ENCODE peak calls at places on chromosomes 3 and 15, in four cellular contexts. V is Panc1, N is spleen, E is prostate gland. D is an unnamed sample.

GRCh38 chr3:57029924-57030323 is 30.5 kb upstream of the SPATA12 start:
- DNase-seq in E (no peak), V (no peak), N (no peak), D (no peak)

GRCh38 chr15:48644498-48644826 is 1.0 kb downstream of the FBN1 start:
- DNase-seq in N (no peak), V (no peak), E (no peak), D (no peak)

GRCh38 chr3:16033889-16034687 is 140.4 kb upstream of the GALNT15 start:
- DNase-seq in E (no peak), N (no peak), V (no peak), D (no peak)

GRCh38 chr3:123582315-123582714 is 2.5 kb downstream of the HACD2 start:
- DNase-seq in N (no peak), V (no peak), E (peak; percentile 13), D (no peak)

GRCh38 chr15:39285066-39285465 is 295.8 kb upstream of the THBS1 start:
- DNase-seq in V (no peak), N (no peak), E (no peak), D (no peak)

GRCh38 chr3:163722421-163722820 is 1355.9 kb downstream of the SI start:
- DNase-seq in E (no peak), V (no peak), N (no peak), D (no peak)

GRCh38 chr3:9947025-9947995 is 4.9 kb downstream of the PRRT3 start:
- DNase-seq in V (no peak), N (peak; percentile 84), E (peak; percentile 74), D (peak; percentile 81)

GRCh38 chr3:4751057-4752051 is 227.9 kb upstream of the BHLHE40 start:
- DNase-seq in E (no peak), V (no peak), N (no peak), D (no peak)

GRCh38 chr3:46293035-46293724 is 50.9 kb downstream of the CCR3 start:
- DNase-seq in E (no peak), N (no peak), V (no peak), D (no peak)

GRCh38 chr15:35194296-35194695 is 109.2 kb upstream of the NANOGP8 start:
- DNase-seq in V (no peak), N (no peak), E (no peak), D (no peak)

GRCh38 chr15:35195649-35196048 is 110.6 kb upstream of the NANOGP8 start:
- DNase-seq in E (no peak), V (no peak), N (no peak), D (no peak)

GRCh38 chr15:35191783-35192182 is 106.7 kb upstream of the NANOGP8 start:
- DNase-seq in N (no peak), V (no peak), E (no peak), D (no peak)

GRCh38 chr15:35196273-35196672 is 111.2 kb upstream of the NANOGP8 start:
- DNase-seq in N (no peak), E (no peak), V (no peak), D (no peak)

DNA sequence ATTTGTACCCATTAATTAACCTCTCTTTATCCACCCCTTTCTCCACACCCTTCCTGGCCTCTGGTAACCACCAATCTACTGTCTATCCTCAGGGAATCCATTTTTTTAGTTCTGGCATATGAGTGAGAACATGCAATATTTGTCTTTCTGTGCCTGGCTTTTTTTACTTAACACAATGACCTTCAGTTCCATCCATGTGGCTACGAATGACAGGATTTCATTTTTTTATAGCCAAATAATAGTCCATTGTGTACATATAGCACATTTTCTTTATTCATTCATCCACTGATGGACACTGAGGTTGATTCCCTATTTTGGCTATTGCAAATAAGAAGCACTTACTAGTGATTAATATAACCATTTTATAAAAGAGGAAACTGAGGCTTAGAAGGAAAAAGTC is 109.9 kb upstream of the NANOGP8 start:
- DNase-seq in E (no peak), V (no peak), N (no peak), D (no peak)
- H3K9me3 ChIP-seq in E (no peaks in the 10 kb centered on the region), V (no peaks in the 10 kb centered on the region), N (peaks cover 27% of the 10 kb centered on the region), D (no peaks in the 10 kb centered on the region)

GRCh38 chr15:66477011-66477410 is 20.6 kb downstream of the SNAPC5 start:
- DNase-seq in V (no peak), E (no peak), N (no peak), D (no peak)

GRCh38 chr15:66483131-66483566 is 14.4 kb downstream of the SNAPC5 start:
- DNase-seq in E (peak; percentile 17), N (no peak), V (no peak), D (no peak)

GRCh38 chr15:66481107-66481856 is 16.3 kb downstream of the SNAPC5 start:
- DNase-seq in N (no peak), E (no peak), V (no peak), D (no peak)

GRCh38 chr15:66482539-66482938 is 15.0 kb downstream of the SNAPC5 start:
- DNase-seq in V (no peak), E (no peak), N (no peak), D (no peak)

DNA sequence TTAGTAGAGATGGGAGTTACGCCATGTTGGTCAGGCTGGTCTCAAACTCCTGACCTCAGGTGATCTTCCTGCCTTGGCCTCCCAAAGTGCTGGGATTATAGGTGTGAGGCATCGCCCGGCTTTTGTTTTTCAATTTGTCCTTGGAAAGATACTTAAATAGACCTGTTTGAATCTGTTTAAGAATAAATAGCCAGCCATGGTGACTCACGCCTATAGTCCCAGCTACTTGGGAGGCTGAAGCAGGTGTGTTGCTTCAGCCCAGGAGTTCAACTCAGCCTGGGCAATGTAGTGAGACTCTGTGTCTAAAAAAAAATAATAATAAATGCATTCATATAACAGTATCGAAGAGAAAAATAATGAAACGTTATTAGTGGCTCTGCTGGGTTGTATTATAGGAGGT is 17.3 kb downstream of the SNAPC5 start:
- DNase-seq in N (no peak), V (no peak), E (no peak), D (no peak)
- TF ChIP-seq POLR2AphosphoS5 in N (no peak), V (no peak), E (no peak), D (no peak)

GRCh38 chr15:57893075-57893474 is 172.4 kb downstream of the ALDH1A2 start:
- DNase-seq in V (no peak), N (no peak), E (no peak), D (no peak)
- H3K36me3 ChIP-seq in V (no peaks in the 10 kb centered on the region), N (no peaks in the 10 kb centered on the region), E (no peaks in the 10 kb centered on the region), D (no peaks in the 10 kb centered on the region)

DNA sequence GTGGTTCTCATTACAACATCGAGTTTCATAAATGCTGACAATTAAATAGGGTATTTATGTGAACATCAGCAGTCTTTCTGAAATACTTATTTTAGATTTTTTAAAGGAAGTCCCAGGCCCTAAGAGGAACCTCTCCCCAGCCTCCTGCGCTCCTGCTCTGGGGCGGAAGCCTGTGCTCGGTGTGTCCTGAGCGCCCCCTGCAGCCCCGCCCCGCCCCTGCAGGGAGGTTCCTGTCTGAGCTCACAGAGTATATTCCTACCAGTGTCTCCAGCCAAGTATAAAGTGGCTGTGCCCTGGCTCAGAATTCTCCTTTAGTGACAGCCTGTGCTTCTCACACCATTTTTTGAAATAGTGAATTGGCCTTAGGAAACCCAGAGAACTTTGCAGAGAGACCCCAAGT is 567.9 kb downstream of the GOLGA6L6 start:
- DNase-seq in E (no peak), N (no peak), V (no peak), D (no peak)
- H3K9me3 ChIP-seq in E (no peaks in the 10 kb centered on the region), N (no peaks in the 10 kb centered on the region), V (peaks cover 3% of the 10 kb centered on the region), D (peaks cover 8% of the 10 kb centered on the region)

GRCh38 chr3:66406186-66406585 is 94.6 kb downstream of the LRIG1 start:
- DNase-seq in N (no peak), E (no peak), V (no peak), D (no peak)
- TF ChIP-seq POLR2AphosphoS5 in N (no peak), E (peak; percentile 12), V (no peak), D (no peak)

GRCh38 chr15:37020852-37021251 is 79.5 kb downstream of the MEIS2 start:
- DNase-seq in E (no peak), N (no peak), V (no peak), D (no peak)
- H3K36me3 ChIP-seq in E (no peaks in the 10 kb centered on the region), N (no peaks in the 10 kb centered on the region), V (no peaks in the 10 kb centered on the region), D (no peaks in the 10 kb centered on the region)

GRCh38 chr15:19944261-19944888 is 597.2 kb downstream of the GOLGA6L6 start:
- DNase-seq in E (no peak), N (peak; percentile 30), V (no peak), D (no peak)
- H3K9me3 ChIP-seq in E (no peaks in the 10 kb centered on the region), N (peaks cover 37% of the 10 kb centered on the region), V (no peaks in the 10 kb centered on the region), D (peaks cover 10% of the 10 kb centered on the region)

GRCh38 chr15:55403531-55403930 is 4.6 kb downstream of the CCPG1 start:
- DNase-seq in V (no peak), E (no peak), N (no peak), D (no peak)
- TF ChIP-seq POLR2AphosphoS5 in V (no peak), E (no peak), N (no peak), D (no peak)

D was measured in stomach.